ENCODE peak calls at places on chromosomes 1 and 21, in four cellular contexts. Q is K562, M is GM12878, E is H1. C is an unnamed sample.

GRCh38 chr1:13228343-13228781 is 2.4 kb upstream of the PRAMEF18 start:
- DNase-seq in Q (peak), M (no peak), E (no peak), C (no peak)

GRCh38 chr1:82564338-82564737 is 763.6 kb downstream of the ADGRL2 start:
- DNase-seq in Q (no peak), M (no peak), E (no peak), C (no peak)

GRCh38 chr1:197392541-197392940 is 124.5 kb downstream of the CRB1 start:
- DNase-seq in Q (no peak), M (no peak), E (no peak), C (no peak)

GRCh38 chr1:40020447-40021085 is 20.0 kb upstream of the CAP1 start:
- DNase-seq in Q (no peak), M (no peak), E (no peak), C (no peak)

GRCh38 chr1:109388208-109388711 is 9.5 kb downstream of the SORT1 start:
- DNase-seq in Q (no peak), M (no peak), E (no peak), C (no peak)

GRCh38 chr21:41247976-41248545 is 68.5 kb upstream of the FAM3B start:
- DNase-seq in Q (no peak), M (no peak), E (no peak), C (no peak)

GRCh38 chr1:41558761-41559171 is 74.3 kb upstream of the EDN2 start:
- DNase-seq in Q (no peak), M (no peak), E (no peak), C (no peak)

GRCh38 chr21:40143822-40144525 is 276.7 kb downstream of the PCP4 start:
- DNase-seq in Q (peak), M (no peak), E (peak), C (peak)

GRCh38 chr1:231763481-231763880 is 136.9 kb downstream of the DISC1 start:
- DNase-seq in Q (no peak), M (no peak), E (no peak), C (no peak)

GRCh38 chr1:153493343-153493960 is 33.0 kb upstream of the S100A7 start:
- DNase-seq in Q (no peak), M (no peak), E (no peak), C (no peak)

GRCh38 chr1:153490272-153491051 is 30.0 kb upstream of the S100A7 start:
- DNase-seq in Q (no peak), M (no peak), E (no peak), C (no peak)

GRCh38 chr1:153495536-153495935 is 35.1 kb upstream of the S100A7 start:
- DNase-seq in Q (no peak), M (no peak), E (no peak), C (no peak)

GRCh38 chr1:153498746-153499145 is 37.0 kb downstream of the S100A6 start:
- DNase-seq in Q (no peak), M (no peak), E (no peak), C (no peak)

GRCh38 chr1:153494976-153495535 is 34.6 kb upstream of the S100A7 start:
- DNase-seq in Q (peak), M (no peak), E (peak), C (peak)
- TF ChIP-seq HDAC6 in Q (no peak), M (no peak), E (no peak), C (no peak)

DNA sequence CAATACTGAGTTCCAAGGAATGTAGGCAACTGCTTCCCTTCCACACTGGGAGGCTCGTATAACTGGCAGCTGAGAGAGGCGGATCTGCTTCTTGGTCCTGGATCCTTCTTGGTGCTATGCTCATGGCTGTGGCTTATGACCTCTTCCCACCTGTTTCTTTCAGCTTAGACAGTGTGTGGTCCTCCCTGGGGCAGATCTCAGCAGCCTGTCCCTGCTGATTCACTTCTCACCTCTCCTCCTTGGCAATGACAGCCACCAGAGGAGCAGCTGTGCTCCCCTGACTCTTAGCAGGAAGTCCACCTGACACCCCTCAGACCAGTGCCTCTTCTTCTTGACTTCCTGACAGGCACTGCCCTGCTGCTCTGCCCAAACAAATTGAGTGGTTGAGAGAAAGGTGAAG is 75.1 kb upstream of the PTGFRN start:
- DNase-seq in Q (no peak), M (no peak), E (no peak), C (no peak)
- TF ChIP-seq HDAC6 in Q (no peak), M (no peak), E (no peak), C (no peak)

DNA sequence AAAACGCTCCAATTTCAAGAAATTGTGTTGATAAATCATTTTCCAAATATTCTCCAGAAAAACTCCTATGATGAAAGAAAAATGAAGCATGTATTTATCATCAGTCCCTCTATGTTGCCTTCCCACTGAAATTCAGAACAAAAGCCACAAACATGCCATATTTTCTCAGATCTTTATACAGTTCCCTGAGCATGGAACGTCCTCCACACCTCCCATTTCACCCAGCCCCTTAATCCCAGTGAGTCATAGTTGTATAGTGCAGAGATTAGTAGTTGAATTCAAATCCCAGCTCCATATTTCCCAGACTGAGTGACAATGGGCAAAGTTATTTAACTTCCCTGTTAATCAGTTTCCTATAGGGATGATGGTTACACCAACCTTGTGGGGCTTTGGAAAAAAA is 20.6 kb upstream of the NPL start:
- DNase-seq in Q (no peak), M (no peak), E (no peak), C (no peak)
- TF ChIP-seq HDAC6 in Q (no peak), M (no peak), E (no peak), C (no peak)

GRCh38 chr1:50976890-50977574 is 7.0 kb downstream of the CDKN2C start:
- DNase-seq in Q (peak), M (no peak), E (peak), C (peak)

GRCh38 chr1:50978144-50978851 is 8.3 kb downstream of the CDKN2C start:
- DNase-seq in Q (no peak), M (no peak), E (peak), C (peak)

GRCh38 chr1:50976111-50976889 is 6.3 kb downstream of the CDKN2C start:
- DNase-seq in Q (peak), M (no peak), E (peak), C (no peak)

GRCh38 chr1:50978852-50979781 is 9.1 kb downstream of the CDKN2C start:
- DNase-seq in Q (peak), M (no peak), E (peak), C (peak)

DNA sequence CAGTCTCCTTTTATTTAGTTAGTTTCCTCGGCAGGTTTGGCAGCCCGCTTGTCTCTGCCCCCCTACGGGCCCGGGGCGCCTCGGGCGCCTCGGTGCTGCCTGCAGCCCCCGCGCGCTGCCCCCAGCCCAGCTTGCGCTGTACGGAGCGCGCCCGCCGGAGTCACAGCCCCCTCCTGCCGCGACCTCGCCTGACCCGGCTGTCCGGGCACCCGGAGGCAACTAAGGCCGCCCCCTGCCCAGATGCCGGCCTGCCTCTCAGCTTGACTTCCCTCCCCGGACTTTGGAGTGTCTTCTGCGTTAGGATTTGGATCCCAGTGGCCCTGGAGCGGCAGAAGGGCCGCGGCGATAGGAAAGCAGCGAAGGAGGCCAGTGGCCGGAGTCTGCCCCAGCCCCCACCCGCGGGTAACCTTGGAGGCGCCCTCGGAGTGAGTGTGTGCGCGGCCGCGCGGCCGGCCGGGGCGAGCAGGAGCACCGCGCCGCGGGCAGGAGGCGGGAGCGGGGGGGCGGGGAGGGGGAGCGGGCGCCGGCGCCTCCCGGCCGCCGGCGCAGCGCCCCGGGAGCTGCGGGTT is 7.6 kb downstream of the CDKN2C start:
- DNase-seq in Q (peak), M (no peak), E (peak), C (peak)
- TF ChIP-seq HDAC6 in Q (no peak), M (no peak), E (no peak), C (no peak)

GRCh38 chr21:36241717-36242116 is 78.3 kb upstream of the MORC3 start:
- DNase-seq in Q (no peak), M (no peak), E (no peak), C (no peak)
- TF ChIP-seq HDAC6 in Q (no peak), M (no peak), E (no peak), C (no peak)